ENCODE peak calls at places on chromosome 21, in six cellular contexts. L is heart left ventricle, Z is heart right ventricle, N is GM20000, U is stomach, I is lung. O is an unnamed sample.

GRCh38 chr21:44499631-44500030 is 40.4 kb downstream of the KRTAP10-1 start:
- DNase-seq in L (no peak), Z (no peak), N (no peak), U (no peak), I (no peak), O (no peak)

GRCh38 chr21:27645285-27645684 is 678.4 kb upstream of the ADAMTS5 start:
- DNase-seq in L (no peak), Z (no peak), N (no peak), U (no peak), I (no peak), O (no peak)

GRCh38 chr21:34612557-34612956 is 2.4 kb downstream of the RCAN1 start:
- DNase-seq in L (no peak), Z (no peak), N (no peak), U (no peak), I (no peak), O (no peak)

GRCh38 chr21:20882462-20883415 is 115.5 kb upstream of the NCAM2 start:
- DNase-seq in L (no peak), Z (no peak), N (no peak), U (peak), I (no peak), O (no peak)

GRCh38 chr21:16079830-16080229 is 350.0 kb downstream of the USP25 start:
- DNase-seq in L (no peak), Z (no peak), N (no peak), U (no peak), I (no peak), O (no peak)

GRCh38 chr21:27157097-27157496 is 190.2 kb upstream of the ADAMTS5 start:
- DNase-seq in L (no peak), Z (no peak), N (no peak), U (no peak), I (no peak), O (no peak)

GRCh38 chr21:28979092-28979491 is 13.6 kb downstream of the LTN1 start:
- DNase-seq in L (no peak), Z (no peak), N (no peak), U (no peak), I (no peak), O (no peak)

GRCh38 chr21:26489781-26490180 is 83.3 kb downstream of the CYYR1 start:
- DNase-seq in L (no peak), Z (no peak), N (no peak), U (no peak), I (no peak), O (no peak)

GRCh38 chr21:26089730-26090129 is 80.8 kb downstream of the APP start:
- DNase-seq in L (no peak), Z (no peak), N (no peak), U (no peak), I (no peak), O (no peak)

GRCh38 chr21:27759091-27759659 is 792.3 kb upstream of the ADAMTS5 start:
- DNase-seq in L (peak), Z (peak), N (no peak), U (no peak), I (peak), O (no peak)

GRCh38 chr21:18840239-18840638 is 436.7 kb upstream of the TMPRSS15 start:
- DNase-seq in L (no peak), Z (no peak), N (no peak), U (no peak), I (no peak), O (no peak)

GRCh38 chr21:44867464-44867863 is 6.0 kb downstream of the PTTG1IP start:
- DNase-seq in L (no peak), Z (peak), N (no peak), U (no peak), I (no peak), O (no peak)

GRCh38 chr21:18384771-18385170 is 18.8 kb downstream of the TMPRSS15 start:
- DNase-seq in L (no peak), Z (no peak), N (no peak), U (no peak), I (no peak), O (no peak)

GRCh38 chr21:44884059-44884458 is 10.6 kb upstream of the PTTG1IP start:
- DNase-seq in L (no peak), Z (peak), N (no peak), U (no peak), I (no peak), O (no peak)

GRCh38 chr21:34743831-34744230 is 75.0 kb downstream of the CLIC6 start:
- DNase-seq in L (peak), Z (no peak), N (no peak), U (peak), I (peak), O (no peak)

GRCh38 chr21:15841856-15842564 is 112.2 kb downstream of the USP25 start:
- DNase-seq in L (no peak), Z (no peak), N (no peak), U (no peak), I (no peak), O (no peak)

GRCh38 chr21:37673801-37674575 is 242.3 kb downstream of the KCNJ6 start:
- DNase-seq in L (no peak), Z (no peak), N (no peak), U (no peak), I (no peak), O (no peak)

GRCh38 chr21:21806711-21807597 is 808.7 kb downstream of the NCAM2 start:
- DNase-seq in L (no peak), Z (no peak), N (no peak), U (no peak), I (no peak), O (no peak)

GRCh38 chr21:34642211-34643075 is 26.4 kb upstream of the CLIC6 start:
- DNase-seq in L (no peak), Z (no peak), N (peak), U (no peak), I (no peak), O (no peak)

GRCh38 chr21:16180613-16181012 is 450.8 kb downstream of the USP25 start:
- DNase-seq in L (no peak), Z (no peak), N (no peak), U (no peak), I (no peak), O (no peak)

GRCh38 chr21:38306833-38307232 is 50.0 kb downstream of the KCNJ15 start:
- DNase-seq in L (no peak), Z (no peak), N (no peak), U (no peak), I (no peak), O (no peak)

GRCh38 chr21:29441651-29442050 is 142.9 kb downstream of the BACH1 start:
- DNase-seq in L (no peak), Z (no peak), N (no peak), U (no peak), I (no peak), O (no peak)

GRCh38 chr21:39004776-39005605 is 178.3 kb downstream of the PSMG1 start:
- DNase-seq in L (peak), Z (peak), N (no peak), U (peak), I (no peak), O (no peak)

GRCh38 chr21:45615145-45615711 is 28.3 kb upstream of the PCBP3 start:
- DNase-seq in L (no peak), Z (no peak), N (peak), U (peak), I (no peak), O (peak)

GRCh38 chr21:18387994-18388393 is 15.6 kb downstream of the TMPRSS15 start:
- DNase-seq in L (no peak), Z (no peak), N (no peak), U (no peak), I (no peak), O (no peak)

GRCh38 chr21:31524140-31524539 is 135.4 kb upstream of the SOD1 start:
- DNase-seq in L (no peak), Z (no peak), N (no peak), U (no peak), I (no peak), O (no peak)

GRCh38 chr21:45996311-45997204 is 15.0 kb downstream of the COL6A1 start:
- DNase-seq in L (peak), Z (no peak), N (no peak), U (peak), I (no peak), O (no peak)

GRCh38 chr21:42652527-42653491 is 612 bp upstream of the PDE9A start:
- DNase-seq in L (peak), Z (peak), N (peak), U (peak), I (peak), O (no peak)
- TF ChIP-seq CTCF in L (peak), Z (peak), N (no peak), U (peak), I (peak), O (no peak)

DNA sequence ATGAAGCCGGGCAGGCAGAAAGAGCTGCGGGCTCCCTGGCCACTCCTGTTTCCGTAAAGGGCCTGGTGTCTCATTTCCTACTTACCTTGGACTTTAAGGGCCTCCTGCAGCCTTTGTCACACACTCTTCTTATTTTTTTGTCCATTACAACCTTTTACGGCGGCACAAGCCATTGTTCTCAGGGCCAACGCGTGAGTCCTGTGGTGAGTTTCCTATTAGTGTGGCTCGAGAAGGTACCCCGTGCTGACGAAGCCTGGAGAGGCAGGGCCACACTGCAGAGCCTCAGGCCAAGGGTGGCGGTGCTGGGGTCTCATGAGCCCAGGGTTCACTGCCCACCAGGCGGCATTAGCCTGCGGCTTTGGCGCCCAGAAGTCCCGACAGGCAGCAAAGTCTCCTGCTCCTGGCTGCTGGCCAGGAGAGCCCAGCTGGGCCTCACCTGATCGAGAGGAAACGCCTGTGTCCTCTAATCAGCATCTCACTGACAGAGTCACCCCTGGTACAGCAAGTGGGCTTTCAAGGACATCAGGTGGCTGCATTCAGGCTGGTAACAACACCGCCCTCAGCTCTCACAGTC is 62.0 kb downstream of the SIK1 start:
- DNase-seq in L (no peak), Z (peak), N (no peak), U (peak), I (no peak), O (no peak)
- TF ChIP-seq CTCF in L (no peak), Z (no peak), N (no peak), U (no peak), I (no peak), O (no peak)

DNA sequence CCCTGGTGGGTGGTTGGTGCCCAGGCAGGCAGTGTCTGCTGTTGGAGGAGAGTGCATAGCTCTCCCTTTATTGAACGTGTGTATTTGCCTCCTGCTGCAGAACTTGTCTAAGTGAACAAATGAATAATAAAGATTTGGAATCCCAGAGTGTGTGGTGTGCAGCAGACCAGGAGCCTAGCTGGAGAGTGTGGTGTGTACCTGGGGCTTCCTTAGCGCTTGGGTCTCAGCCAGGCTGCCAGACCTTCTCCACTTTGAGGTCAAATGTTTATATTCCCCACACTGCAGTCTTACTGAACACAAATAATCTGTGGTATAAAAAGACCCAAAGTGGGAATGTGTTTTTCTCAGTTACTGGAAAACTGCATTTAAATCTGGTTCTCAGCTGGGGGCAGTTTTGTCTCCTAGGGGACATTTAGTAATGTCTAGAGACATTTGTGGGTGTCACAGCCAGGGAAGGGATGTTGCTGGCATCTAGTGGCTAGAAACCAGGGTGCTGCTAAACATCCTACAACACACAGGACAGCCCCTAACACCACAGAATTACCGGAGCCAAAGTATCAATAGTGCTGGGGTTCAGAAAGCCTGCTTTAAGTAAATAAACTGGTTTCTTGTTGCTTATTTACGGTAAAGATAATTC is 23.6 kb downstream of the SLC37A1 start:
- DNase-seq in L (no peak), Z (no peak), N (peak), U (no peak), I (no peak), O (no peak)
- TF ChIP-seq CTCF in L (peak), Z (no peak), N (peak), U (no peak), I (no peak), O (no peak)

GRCh38 chr21:42231761-42232160 is 12.8 kb downstream of the ABCG1 start:
- DNase-seq in L (no peak), Z (no peak), N (no peak), U (no peak), I (no peak), O (no peak)

GRCh38 chr21:42234464-42235241 is 15.7 kb downstream of the ABCG1 start:
- DNase-seq in L (peak), Z (peak), N (peak), U (peak), I (peak), O (peak)

GRCh38 chr21:42234026-42234425 is 15.1 kb downstream of the ABCG1 start:
- DNase-seq in L (no peak), Z (no peak), N (no peak), U (no peak), I (no peak), O (no peak)

GRCh38 chr21:42232176-42232825 is 13.4 kb downstream of the ABCG1 start:
- DNase-seq in L (no peak), Z (no peak), N (no peak), U (no peak), I (no peak), O (no peak)

DNA sequence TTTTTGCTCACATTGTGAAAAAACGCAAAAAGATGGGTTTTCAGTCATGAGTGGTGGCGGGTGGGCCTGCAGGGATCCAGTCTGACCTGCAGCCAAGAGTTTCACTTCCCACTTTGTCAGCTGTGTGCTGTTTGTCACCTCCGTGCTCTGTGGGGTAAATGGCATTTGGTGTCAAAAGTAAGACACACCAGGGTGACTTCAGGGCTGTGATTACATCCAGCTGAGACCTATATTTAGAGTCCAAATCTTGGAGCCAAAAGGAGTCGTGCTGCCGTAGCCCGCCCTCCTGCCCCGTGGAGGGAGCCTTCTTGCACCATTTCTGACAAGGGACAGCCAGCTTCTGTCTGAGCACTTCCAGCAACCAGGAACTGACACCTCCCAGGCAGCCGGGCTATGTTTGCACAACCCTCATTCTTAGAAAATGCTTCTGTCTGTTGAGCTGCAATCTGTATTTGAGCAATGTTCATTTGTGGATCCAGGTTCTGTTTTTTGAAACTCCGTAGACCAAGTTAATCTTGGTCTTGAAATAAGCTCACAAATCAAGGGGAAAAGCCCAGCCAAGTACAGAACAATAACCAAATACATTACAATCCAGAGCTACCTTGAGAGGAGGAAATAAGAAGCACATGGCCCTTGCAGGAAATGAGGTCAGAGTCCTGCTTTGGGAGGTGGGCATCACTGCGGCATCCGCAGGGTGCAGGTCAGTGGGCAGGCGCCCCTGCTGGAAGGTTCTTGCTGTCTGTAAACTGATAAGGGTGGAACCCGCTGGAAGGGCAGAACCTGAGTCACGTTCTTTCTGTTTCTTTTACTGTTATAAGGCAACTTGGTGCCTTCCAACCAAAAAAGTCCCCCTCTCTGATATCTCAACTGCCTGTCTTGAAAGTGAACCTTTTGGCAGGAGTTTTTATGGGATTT is 14.4 kb downstream of the ABCG1 start:
- DNase-seq in L (peak), Z (peak), N (peak), U (peak), I (peak), O (peak)
- TF ChIP-seq CTCF in L (peak), Z (no peak), N (no peak), U (no peak), I (no peak), O (no peak)

GRCh38 chr21:40511976-40512375 is 335.0 kb downstream of the DSCAM start:
- DNase-seq in L (no peak), Z (no peak), N (no peak), U (no peak), I (no peak), O (no peak)

GRCh38 chr21:40507978-40508377 is 339.0 kb downstream of the DSCAM start:
- DNase-seq in L (no peak), Z (no peak), N (no peak), U (no peak), I (no peak), O (no peak)

GRCh38 chr21:40516336-40516735 is 330.6 kb downstream of the DSCAM start:
- DNase-seq in L (peak), Z (no peak), N (no peak), U (no peak), I (no peak), O (no peak)

DNA sequence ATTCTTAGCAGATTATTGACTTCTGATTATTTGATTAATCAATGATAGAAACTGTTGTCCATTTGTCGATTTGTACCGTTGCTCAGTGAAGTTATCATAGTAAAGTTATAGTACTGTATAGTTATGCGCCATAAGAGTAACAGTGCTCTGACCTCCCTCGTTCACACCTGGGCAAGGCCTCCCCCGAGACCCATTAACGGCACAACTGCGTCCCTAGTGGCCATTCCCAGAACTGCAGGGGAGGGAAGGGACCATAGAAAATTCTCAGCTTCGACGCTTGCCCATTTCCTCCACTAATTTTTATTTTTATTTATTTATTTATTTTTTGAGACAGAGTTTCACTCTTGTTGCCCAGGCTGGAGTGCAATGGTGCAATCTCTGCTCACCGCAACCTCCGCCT is 334.4 kb downstream of the DSCAM start:
- DNase-seq in L (no peak), Z (no peak), N (no peak), U (no peak), I (no peak), O (no peak)
- TF ChIP-seq CTCF in L (peak), Z (no peak), N (peak), U (no peak), I (no peak), O (no peak)

DNA sequence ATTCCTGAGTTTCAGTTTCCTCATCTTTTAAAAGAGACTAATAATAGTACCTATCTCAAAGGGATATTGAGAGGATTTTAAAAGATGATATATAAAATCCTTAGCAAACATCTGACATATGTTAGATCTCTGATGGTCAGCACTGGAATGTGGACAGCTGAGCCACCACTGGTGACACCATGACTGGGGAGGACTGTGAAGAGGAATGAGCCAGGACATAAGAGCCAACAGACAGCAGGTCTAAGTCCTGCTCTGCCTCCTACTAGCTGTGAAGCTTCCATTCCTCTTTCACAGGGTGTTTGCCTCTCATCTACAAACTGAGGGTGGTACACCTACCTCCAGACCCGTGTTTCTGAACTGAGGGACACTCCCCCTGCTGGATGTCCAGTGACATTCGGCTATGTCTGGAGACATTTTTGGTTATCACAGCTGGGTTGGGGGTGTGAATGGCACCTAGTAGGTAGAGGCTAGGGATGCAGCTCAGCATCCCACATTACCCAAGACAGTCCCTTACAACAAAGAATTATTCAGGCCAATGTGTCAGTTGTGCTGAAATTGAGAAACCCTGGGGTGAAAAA is 109.1 kb upstream of the OLIG2 start:
- DNase-seq in L (no peak), Z (no peak), N (no peak), U (no peak), I (no peak), O (no peak)
- TF ChIP-seq CTCF in L (no peak), Z (no peak), N (no peak), U (no peak), I (no peak), O (no peak)

GRCh38 chr21:33025106-33025470 is 647 bp upstream of the OLIG2 start:
- DNase-seq in L (no peak), Z (no peak), N (no peak), U (no peak), I (no peak), O (no peak)
- TF ChIP-seq CTCF in L (no peak), Z (no peak), N (no peak), U (no peak), I (no peak), O (no peak)

GRCh38 chr21:14768042-14768441 is 221.9 kb upstream of the SAMSN1 start:
- DNase-seq in L (no peak), Z (no peak), N (no peak), U (no peak), I (no peak), O (no peak)

GRCh38 chr21:14763695-14764064 is 217.6 kb upstream of the SAMSN1 start:
- DNase-seq in L (no peak), Z (no peak), N (no peak), U (no peak), I (no peak), O (no peak)

GRCh38 chr21:14762734-14763694 is 216.9 kb upstream of the SAMSN1 start:
- DNase-seq in L (no peak), Z (no peak), N (peak), U (no peak), I (no peak), O (no peak)

GRCh38 chr21:14767192-14767852 is 221.2 kb upstream of the SAMSN1 start:
- DNase-seq in L (no peak), Z (no peak), N (peak), U (no peak), I (no peak), O (no peak)

GRCh38 chr21:14766241-14766640 is 220.1 kb upstream of the SAMSN1 start:
- DNase-seq in L (no peak), Z (no peak), N (no peak), U (no peak), I (no peak), O (no peak)
- TF ChIP-seq CTCF in L (no peak), Z (no peak), N (no peak), U (no peak), I (no peak), O (no peak)

O was measured in activated B cell treated with CpG ODN at 0.5 μM for 24 hours.